ENCODE peak calls at places on chromosomes 3 and 15, in seven cellular contexts. U is mesendoderm, X is H1, M is IMR-90, L is neuronal stem cell, W is H9, E is mesenchymal stem cell. D is an unnamed sample.

GRCh38 chr3:151002582-151002981 is 30.1 kb upstream of the CLRN1 start:
- DNase-seq in U (no peak), X (no peak), M (no peak), L (no peak), W (no peak), E (no peak), D (no peak)

GRCh38 chr3:12644297-12644937 is 19.5 kb downstream of the RAF1 start:
- DNase-seq in U (no peak), X (no peak), M (peak; percentile 82), L (no peak), W (no peak), E (peak; percentile 29), D (peak; percentile 60)

GRCh38 chr15:69997701-69998273 is 99.9 kb downstream of the TLE3 start:
- DNase-seq in U (no peak), X (no peak), M (peak; percentile 4), L (no peak), W (no peak), E (peak; percentile 30), D (no peak)

GRCh38 chr15:58065011-58065444 is 483 bp downstream of the ALDH1A2 start:
- DNase-seq in U (peak; percentile 19), X (no peak), M (no peak), L (peak; percentile 26), W (peak; percentile 46), E (no peak), D (peak; percentile 13)

GRCh38 chr3:177835917-177836316 is 638.6 kb upstream of the TBL1XR1 start:
- DNase-seq in U (no peak), X (no peak), M (peak; percentile 97), L (no peak), W (no peak), E (peak; percentile 91), D (peak; percentile 74)

GRCh38 chr3:127546517-127546916 is 44.0 kb downstream of the TPRA1 start:
- DNase-seq in U (no peak), X (no peak), M (no peak), L (no peak), W (no peak), E (no peak), D (no peak)

GRCh38 chr3:45987368-45988099 is 8.1 kb downstream of the FYCO1 start:
- DNase-seq in U (no peak), X (no peak), M (peak; percentile 82), L (no peak), W (no peak), E (peak; percentile 43), D (no peak)

GRCh38 chr15:60255390-60255789 is 142.4 kb downstream of the ANXA2 start:
- DNase-seq in U (no peak), X (no peak), M (no peak), L (no peak), W (no peak), E (peak; percentile 1), D (peak; percentile 60)

GRCh38 chr3:71874618-71875017 is 89.7 kb upstream of the PROK2 start:
- DNase-seq in U (no peak), X (no peak), M (no peak), L (no peak), W (no peak), E (no peak), D (no peak)

GRCh38 chr15:64110945-64111678 is 15.3 kb downstream of the SNX1 start:
- DNase-seq in U (no peak), X (no peak), M (no peak), L (no peak), W (no peak), E (no peak), D (no peak)

GRCh38 chr15:88908123-88908522 is 5.1 kb downstream of the MFGE8 start:
- DNase-seq in U (no peak), X (no peak), M (no peak), L (no peak), W (no peak), E (no peak), D (no peak)

GRCh38 chr3:119635719-119636118 is 24.7 kb downstream of the POPDC2 start:
- DNase-seq in U (peak; percentile 28), X (no peak), M (no peak), L (no peak), W (no peak), E (no peak), D (peak; percentile 52)

GRCh38 chr3:101970915-101971314 is 121.6 kb downstream of the NFKBIZ start:
- DNase-seq in U (no peak), X (no peak), M (no peak), L (no peak), W (no peak), E (no peak), D (no peak)

GRCh38 chr3:35965908-35966307 is 326.6 kb downstream of the ARPP21 start:
- DNase-seq in U (peak; percentile 53), X (no peak), M (peak; percentile 55), L (peak; percentile 17), W (no peak), E (peak; percentile 30), D (no peak)

GRCh38 chr15:98674336-98674735 is 26.0 kb downstream of the IGF1R start:
- DNase-seq in U (no peak), X (no peak), M (no peak), L (no peak), W (no peak), E (no peak), D (peak; percentile 45)

GRCh38 chr3:42012378-42012934 is 50.6 kb upstream of the ULK4 start:
- DNase-seq in U (no peak), X (no peak), M (no peak), L (no peak), W (no peak), E (no peak), D (no peak)

GRCh38 chr3:184337315-184337714 is at the start of gene FAM131A:
- DNase-seq in U (no peak), X (no peak), M (peak; percentile 28), L (no peak), W (no peak), E (no peak), D (no peak)

GRCh38 chr3:195699860-195700259 is 20.9 kb upstream of the MUC20 start:
- DNase-seq in U (no peak), X (no peak), M (no peak), L (no peak), W (no peak), E (no peak), D (no peak)

GRCh38 chr3:125061170-125061569 is 5.4 kb upstream of the HEG1 start:
- DNase-seq in U (no peak), X (no peak), M (peak; percentile 84), L (no peak), W (no peak), E (peak; percentile 98), D (peak; percentile 64)

GRCh38 chr3:44031387-44032380 is 210.0 kb upstream of the TOPAZ1 start:
- DNase-seq in U (no peak), X (no peak), M (no peak), L (no peak), W (no peak), E (no peak), D (no peak)

GRCh38 chr3:69288161-69288895 is 97.6 kb downstream of the FRMD4B start:
- DNase-seq in U (peak; percentile 92), X (peak; percentile 49), M (no peak), L (peak; percentile 78), W (peak; percentile 83), E (no peak), D (no peak)

GRCh38 chr3:126245811-126246727 is 65.7 kb upstream of the ALDH1L1 start:
- DNase-seq in U (peak; percentile 58), X (no peak), M (peak; percentile 65), L (no peak), W (no peak), E (peak; percentile 65), D (peak; percentile 68)

GRCh38 chr3:149383703-149384102 is 6.3 kb upstream of the TM4SF1 start:
- DNase-seq in U (no peak), X (no peak), M (no peak), L (no peak), W (no peak), E (no peak), D (no peak)

GRCh38 chr15:66786708-66787471 is 84.9 kb downstream of the SMAD6 start:
- DNase-seq in U (no peak), X (no peak), M (peak; percentile 62), L (no peak), W (no peak), E (no peak), D (no peak)
- H2BK120ac ChIP-seq in U (no peak overlapping the region), X (no peak overlapping the region), M (peak overlapping the region; percentile 98), L (no peak overlapping the region), W (no peak overlapping the region), E (peak overlapping the region; percentile 21), D (no peak overlapping the region)

DNA sequence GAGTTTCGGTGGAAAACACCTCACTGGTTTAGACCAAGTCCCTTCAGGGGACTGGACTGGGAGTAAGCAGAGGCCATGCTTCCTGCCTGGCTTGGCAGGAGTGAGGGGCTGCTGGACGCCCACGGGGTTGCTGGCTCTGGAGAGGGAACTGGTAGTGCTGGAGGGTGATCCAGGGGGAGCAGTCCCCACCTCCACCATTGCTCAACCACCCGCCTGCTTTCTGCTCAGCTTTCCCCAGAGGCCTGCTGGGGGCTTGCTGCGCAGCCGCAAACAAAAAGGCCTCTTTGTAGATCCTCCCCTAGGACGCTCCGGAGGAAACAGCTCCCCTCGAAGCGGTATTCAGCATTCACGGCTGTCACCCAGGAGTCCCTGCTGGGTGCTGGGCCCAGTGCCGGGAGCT is 33.5 kb downstream of the EBLN2 start:
- DNase-seq in U (peak; percentile 69), X (no peak), M (no peak), L (no peak), W (peak; percentile 78), E (no peak), D (no peak)
- H3K9ac ChIP-seq in U (peak overlapping the region; percentile 27), X (no peak overlapping the region), M (no peak overlapping the region), L (no peak overlapping the region), W (no peak overlapping the region), E (no peak overlapping the region), D (no peak overlapping the region)

DNA sequence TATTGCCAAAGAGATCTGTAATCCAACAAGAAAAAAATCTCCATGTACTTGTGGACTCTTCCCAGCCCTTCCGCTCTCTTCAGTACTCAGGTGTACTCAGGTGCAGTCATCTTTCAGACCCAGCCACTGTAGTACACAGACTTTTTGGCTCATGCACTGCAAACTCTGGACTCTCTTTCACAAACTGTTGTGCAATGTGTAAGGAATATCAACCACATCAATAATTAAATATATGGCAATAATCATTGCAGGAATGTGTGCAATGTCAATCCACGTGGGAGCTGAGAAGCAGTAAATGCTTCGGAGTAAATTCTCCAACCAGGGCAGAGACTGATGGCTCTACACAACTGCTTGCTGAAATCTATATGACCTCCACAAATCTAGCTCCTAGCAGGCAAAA is 287.3 kb upstream of the COL8A1 start:
- DNase-seq in U (no peak), X (no peak), M (no peak), L (no peak), W (no peak), E (no peak), D (no peak)
- H3K27ac ChIP-seq in U (no peak overlapping the region), X (no peak overlapping the region), M (no peak overlapping the region), L (no peak overlapping the region), W (no peak overlapping the region), E (no peak overlapping the region), D (no peak overlapping the region)

GRCh38 chr3:18744472-18744871 is 319.3 kb upstream of the SATB1 start:
- DNase-seq in U (no peak), X (no peak), M (no peak), L (no peak), W (no peak), E (no peak), D (no peak)

GRCh38 chr3:18740631-18741583 is 315.8 kb upstream of the SATB1 start:
- DNase-seq in U (no peak), X (no peak), M (no peak), L (no peak), W (no peak), E (no peak), D (no peak)

GRCh38 chr3:18747383-18747782 is 322.2 kb upstream of the SATB1 start:
- DNase-seq in U (no peak), X (no peak), M (no peak), L (no peak), W (no peak), E (no peak), D (peak; percentile 23)

GRCh38 chr3:18743761-18744160 is 318.6 kb upstream of the SATB1 start:
- DNase-seq in U (no peak), X (no peak), M (no peak), L (no peak), W (no peak), E (no peak), D (no peak)

GRCh38 chr3:18745472-18745871 is 320.3 kb upstream of the SATB1 start:
- DNase-seq in U (no peak), X (no peak), M (no peak), L (no peak), W (no peak), E (no peak), D (no peak)
- H2BK120ac ChIP-seq in U (no peak overlapping the region), X (no peak overlapping the region), M (no peak overlapping the region), L (no peak overlapping the region), W (no peak overlapping the region), E (no peak overlapping the region), D (no peak overlapping the region)